ENCODE peak calls at places on chromosome 6, in five cellular contexts. One of them, this sample, is unnamed. For H3K4me1, the result is how much of the 10 kb centered on the place peaks cover.

GRCh38 chr6:126886106-126886505 is 232.4 kb upstream of the RSPO3 start:
- DNase-seq in OCI-LY7: no peak
- DNase-seq in GM23338: no peak
- DNase-seq in SK-N-SH: no peak
- DNase-seq in neural progenitor cell: no peak
- DNase-seq in this sample: no peak

GRCh38 chr6:105034470-105034869 is 77.6 kb downstream of the LIN28B start:
- DNase-seq in OCI-LY7: no peak
- DNase-seq in GM23338: no peak
- DNase-seq in SK-N-SH: no peak
- DNase-seq in neural progenitor cell: no peak
- DNase-seq in this sample: no peak

GRCh38 chr6:129280719-129281118 is 397.8 kb downstream of the LAMA2 start:
- DNase-seq in OCI-LY7: no peak
- DNase-seq in GM23338: no peak
- DNase-seq in SK-N-SH: no peak
- DNase-seq in neural progenitor cell: no peak
- DNase-seq in this sample: no peak

GRCh38 chr6:7879579-7879978 is 31.0 kb downstream of the TXNDC5 start:
- DNase-seq in OCI-LY7: no peak
- DNase-seq in GM23338: no peak
- DNase-seq in SK-N-SH: no peak
- DNase-seq in neural progenitor cell: no peak
- DNase-seq in this sample: no peak

GRCh38 chr6:69758214-69758613 is 38.6 kb downstream of the LMBRD1 start:
- DNase-seq in OCI-LY7: no peak
- DNase-seq in GM23338: no peak
- DNase-seq in SK-N-SH: no peak
- DNase-seq in neural progenitor cell: no peak
- DNase-seq in this sample: no peak

GRCh38 chr6:112912351-112913101 is 565.4 kb downstream of the RFPL4B start:
- DNase-seq in OCI-LY7: no peak
- DNase-seq in GM23338: peak
- DNase-seq in SK-N-SH: no peak
- DNase-seq in neural progenitor cell: peak
- DNase-seq in this sample: no peak

GRCh38 chr6:106974337-106974998 is at the start of gene CD24:
- DNase-seq in OCI-LY7: peak
- DNase-seq in GM23338: peak
- DNase-seq in SK-N-SH: peak
- DNase-seq in neural progenitor cell: peak
- DNase-seq in this sample: no peak

GRCh38 chr6:118869894-118870665 is 23.9 kb upstream of the ASF1A start:
- DNase-seq in OCI-LY7: no peak
- DNase-seq in GM23338: no peak
- DNase-seq in SK-N-SH: no peak
- DNase-seq in neural progenitor cell: no peak
- DNase-seq in this sample: no peak

GRCh38 chr6:93021235-93021909 is 398.0 kb downstream of the EPHA7 start:
- DNase-seq in OCI-LY7: no peak
- DNase-seq in GM23338: no peak
- DNase-seq in SK-N-SH: no peak
- DNase-seq in neural progenitor cell: no peak
- DNase-seq in this sample: no peak

GRCh38 chr6:5726976-5727718 is 279.6 kb downstream of the NRN1 start:
- DNase-seq in OCI-LY7: peak
- DNase-seq in GM23338: peak
- DNase-seq in SK-N-SH: no peak
- DNase-seq in neural progenitor cell: no peak
- DNase-seq in this sample: no peak

GRCh38 chr6:159819932-159820640 is 20.0 kb downstream of the PNLDC1 start:
- DNase-seq in OCI-LY7: peak
- DNase-seq in GM23338: no peak
- DNase-seq in SK-N-SH: no peak
- DNase-seq in neural progenitor cell: peak
- DNase-seq in this sample: no peak

GRCh38 chr6:85674604-85675003 is 31.9 kb upstream of the SYNCRIP start:
- DNase-seq in OCI-LY7: peak
- DNase-seq in GM23338: peak
- DNase-seq in SK-N-SH: no peak
- DNase-seq in neural progenitor cell: no peak
- DNase-seq in this sample: no peak
- H3K4me1 ChIP-seq in OCI-LY7: under half
- H3K4me1 ChIP-seq in GM23338: under half
- H3K4me1 ChIP-seq in SK-N-SH: under half
- H3K4me1 ChIP-seq in neural progenitor cell: under half
- H3K4me1 ChIP-seq in this sample: under half

GRCh38 chr6:166201878-166202277 is 34.2 kb upstream of the TBXT start:
- DNase-seq in OCI-LY7: no peak
- DNase-seq in GM23338: no peak
- DNase-seq in SK-N-SH: no peak
- DNase-seq in neural progenitor cell: no peak
- DNase-seq in this sample: no peak

GRCh38 chr6:166204852-166205650 is 37.4 kb upstream of the TBXT start:
- DNase-seq in OCI-LY7: peak
- DNase-seq in GM23338: peak
- DNase-seq in SK-N-SH: no peak
- DNase-seq in neural progenitor cell: peak
- DNase-seq in this sample: no peak

GRCh38 chr6:166202321-166202733 is 34.7 kb upstream of the TBXT start:
- DNase-seq in OCI-LY7: peak
- DNase-seq in GM23338: no peak
- DNase-seq in SK-N-SH: no peak
- DNase-seq in neural progenitor cell: no peak
- DNase-seq in this sample: no peak

GRCh38 chr6:166203641-166204222 is 36.1 kb upstream of the TBXT start:
- DNase-seq in OCI-LY7: no peak
- DNase-seq in GM23338: no peak
- DNase-seq in SK-N-SH: no peak
- DNase-seq in neural progenitor cell: no peak
- DNase-seq in this sample: no peak

DNA sequence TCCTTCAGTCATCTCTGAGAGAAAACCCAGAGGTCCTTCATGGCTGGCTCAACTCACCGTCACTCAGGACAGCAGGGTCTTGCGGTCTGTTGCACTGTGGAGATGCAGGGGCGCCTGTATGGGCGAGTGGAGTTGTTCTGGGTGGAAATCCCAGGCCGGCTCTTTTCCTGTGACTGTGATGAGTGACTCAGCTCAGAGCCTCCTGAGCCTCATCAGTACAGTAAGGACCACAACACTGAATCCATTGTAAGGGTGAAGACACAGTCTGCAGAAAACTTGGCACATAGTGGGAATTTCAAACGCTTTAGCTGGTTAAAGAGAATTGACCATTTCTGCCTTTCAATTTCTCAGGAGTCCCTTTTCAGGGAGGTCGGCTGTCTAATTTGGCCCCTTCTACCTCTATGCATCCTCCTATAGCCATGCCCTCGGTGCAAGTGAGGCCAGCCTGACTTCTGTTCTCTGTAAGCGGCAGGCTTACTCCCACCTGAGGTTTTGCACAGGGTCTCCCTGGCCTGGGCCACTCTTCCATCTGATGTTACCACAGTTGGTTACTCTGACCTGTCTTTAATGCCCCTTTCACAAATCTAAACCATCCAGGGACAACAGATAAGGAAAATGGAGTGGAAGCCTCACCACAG is 35.5 kb upstream of the TBXT start:
- DNase-seq in OCI-LY7: peak
- DNase-seq in GM23338: no peak
- DNase-seq in SK-N-SH: no peak
- DNase-seq in neural progenitor cell: no peak
- DNase-seq in this sample: no peak
- TF ChIP-seq EZH2phosphoT487 in OCI-LY7: no peak
- TF ChIP-seq EZH2phosphoT487 in GM23338: no peak
- TF ChIP-seq EZH2phosphoT487 in SK-N-SH: no peak
- TF ChIP-seq EZH2phosphoT487 in neural progenitor cell: no peak
- TF ChIP-seq EZH2phosphoT487 in this sample: no peak

GRCh38 chr6:444653-445275 is 53.2 kb downstream of the IRF4 start:
- DNase-seq in OCI-LY7: no peak
- DNase-seq in GM23338: no peak
- DNase-seq in SK-N-SH: no peak
- DNase-seq in neural progenitor cell: no peak
- DNase-seq in this sample: no peak

GRCh38 chr6:447381-448165 is 56.0 kb downstream of the IRF4 start:
- DNase-seq in OCI-LY7: no peak
- DNase-seq in GM23338: no peak
- DNase-seq in SK-N-SH: no peak
- DNase-seq in neural progenitor cell: no peak
- DNase-seq in this sample: no peak

GRCh38 chr6:443621-444175 is 52.1 kb downstream of the IRF4 start:
- DNase-seq in OCI-LY7: no peak
- DNase-seq in GM23338: no peak
- DNase-seq in SK-N-SH: no peak
- DNase-seq in neural progenitor cell: no peak
- DNase-seq in this sample: no peak

GRCh38 chr6:446418-447366 is 55.1 kb downstream of the IRF4 start:
- DNase-seq in OCI-LY7: no peak
- DNase-seq in GM23338: no peak
- DNase-seq in SK-N-SH: no peak
- DNase-seq in neural progenitor cell: no peak
- DNase-seq in this sample: no peak

DNA sequence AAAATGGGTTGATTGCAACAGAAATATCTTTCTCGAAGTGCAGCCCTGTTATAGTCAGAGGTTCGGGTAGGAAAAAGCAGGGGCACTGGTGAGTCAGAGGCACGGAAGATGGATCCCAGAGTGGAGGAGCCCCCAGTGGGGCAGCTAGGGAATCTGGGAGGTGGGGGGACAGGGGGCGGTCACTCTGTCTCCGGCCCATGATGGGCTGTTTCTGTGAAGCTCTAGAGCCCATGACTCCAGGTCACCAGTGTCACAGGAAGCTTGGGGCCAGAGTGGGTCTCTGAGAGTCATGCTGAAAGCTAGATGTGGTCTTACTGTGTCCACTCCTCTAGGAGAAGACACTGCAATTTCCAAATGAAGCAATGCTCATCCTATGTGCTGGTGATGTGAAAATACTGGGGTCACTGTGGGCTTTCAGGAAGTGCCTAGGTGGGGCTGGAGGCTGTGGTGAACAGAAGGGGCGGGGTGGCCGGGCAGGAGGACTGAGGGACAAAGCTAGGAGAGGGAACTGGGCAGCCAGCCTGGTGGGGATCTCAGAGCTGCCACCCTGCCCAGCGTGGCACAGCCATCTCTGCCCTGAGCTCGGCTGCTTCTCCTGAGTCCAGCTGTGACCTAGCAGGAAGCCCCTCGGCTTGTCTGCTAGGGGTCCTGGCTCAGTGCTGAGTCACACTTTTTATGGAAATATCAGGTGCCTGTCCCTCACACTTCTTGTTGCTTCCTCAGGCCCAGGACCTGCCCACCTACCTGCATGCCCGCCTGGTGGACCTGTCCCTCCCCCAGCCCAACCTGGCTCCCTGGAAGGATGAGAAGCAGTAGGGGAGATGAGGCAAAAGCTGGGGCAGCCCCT is 54.2 kb downstream of the IRF4 start:
- DNase-seq in OCI-LY7: no peak
- DNase-seq in GM23338: no peak
- DNase-seq in SK-N-SH: no peak
- DNase-seq in neural progenitor cell: no peak
- DNase-seq in this sample: no peak
- H3K4me1 ChIP-seq in OCI-LY7: under half
- H3K4me1 ChIP-seq in GM23338: under half
- H3K4me1 ChIP-seq in SK-N-SH: under half
- H3K4me1 ChIP-seq in neural progenitor cell: under half
- H3K4me1 ChIP-seq in this sample: under half

GRCh38 chr6:48109902-48110301 is 1.1 kb downstream of the PTCHD4 start:
- DNase-seq in OCI-LY7: no peak
- DNase-seq in GM23338: no peak
- DNase-seq in SK-N-SH: no peak
- DNase-seq in neural progenitor cell: no peak
- DNase-seq in this sample: no peak
- TF ChIP-seq EZH2phosphoT487 in OCI-LY7: no peak
- TF ChIP-seq EZH2phosphoT487 in GM23338: no peak
- TF ChIP-seq EZH2phosphoT487 in SK-N-SH: no peak
- TF ChIP-seq EZH2phosphoT487 in neural progenitor cell: no peak
- TF ChIP-seq EZH2phosphoT487 in this sample: no peak

GRCh38 chr6:166957087-166957804 is 896 bp upstream of the RNASET2 start:
- DNase-seq in OCI-LY7: peak
- DNase-seq in GM23338: peak
- DNase-seq in SK-N-SH: peak
- DNase-seq in neural progenitor cell: peak
- DNase-seq in this sample: no peak

GRCh38 chr6:166956444-166957086 is at the start of gene RNASET2:
- DNase-seq in OCI-LY7: peak
- DNase-seq in GM23338: peak
- DNase-seq in SK-N-SH: peak
- DNase-seq in neural progenitor cell: peak
- DNase-seq in this sample: peak

GRCh38 chr6:166958926-166959861 is 2.8 kb upstream of the RNASET2 start:
- DNase-seq in OCI-LY7: peak
- DNase-seq in GM23338: no peak
- DNase-seq in SK-N-SH: no peak
- DNase-seq in neural progenitor cell: no peak
- DNase-seq in this sample: no peak

GRCh38 chr6:166955865-166956443 is 396 bp downstream of the RNASET2 start:
- DNase-seq in OCI-LY7: peak
- DNase-seq in GM23338: peak
- DNase-seq in SK-N-SH: no peak
- DNase-seq in neural progenitor cell: peak
- DNase-seq in this sample: no peak

GRCh38 chr6:166957805-166958076 is 1.4 kb upstream of the RNASET2 start:
- DNase-seq in OCI-LY7: peak
- DNase-seq in GM23338: peak
- DNase-seq in SK-N-SH: no peak
- DNase-seq in neural progenitor cell: peak
- DNase-seq in this sample: no peak
- H3K4me1 ChIP-seq in OCI-LY7: half or more
- H3K4me1 ChIP-seq in GM23338: under half
- H3K4me1 ChIP-seq in SK-N-SH: under half
- H3K4me1 ChIP-seq in neural progenitor cell: under half
- H3K4me1 ChIP-seq in this sample: under half

GRCh38 chr6:43503443-43503842 is 6.7 kb downstream of the LRRC73 start:
- DNase-seq in OCI-LY7: no peak
- DNase-seq in GM23338: no peak
- DNase-seq in SK-N-SH: no peak
- DNase-seq in neural progenitor cell: no peak
- DNase-seq in this sample: no peak

GRCh38 chr6:43505718-43506117 is 4.4 kb downstream of the LRRC73 start:
- DNase-seq in OCI-LY7: no peak
- DNase-seq in GM23338: peak
- DNase-seq in SK-N-SH: no peak
- DNase-seq in neural progenitor cell: peak
- DNase-seq in this sample: no peak

GRCh38 chr6:43506667-43507471 is 3.3 kb downstream of the LRRC73 start:
- DNase-seq in OCI-LY7: peak
- DNase-seq in GM23338: peak
- DNase-seq in SK-N-SH: peak
- DNase-seq in neural progenitor cell: peak
- DNase-seq in this sample: peak

GRCh38 chr6:43506171-43506570 is 4.0 kb downstream of the LRRC73 start:
- DNase-seq in OCI-LY7: no peak
- DNase-seq in GM23338: no peak
- DNase-seq in SK-N-SH: no peak
- DNase-seq in neural progenitor cell: no peak
- DNase-seq in this sample: no peak

GRCh38 chr6:43504756-43505593 is 5.2 kb downstream of the LRRC73 start:
- DNase-seq in OCI-LY7: no peak
- DNase-seq in GM23338: no peak
- DNase-seq in SK-N-SH: no peak
- DNase-seq in neural progenitor cell: no peak
- DNase-seq in this sample: no peak
- TF ChIP-seq EZH2phosphoT487 in OCI-LY7: no peak
- TF ChIP-seq EZH2phosphoT487 in GM23338: no peak
- TF ChIP-seq EZH2phosphoT487 in SK-N-SH: no peak
- TF ChIP-seq EZH2phosphoT487 in neural progenitor cell: no peak
- TF ChIP-seq EZH2phosphoT487 in this sample: no peak